ENCODE peak calls at places on chromosome 3, in four cellular contexts. One of them, this sample, is unnamed.
A peak's percentile ranks its signal among the peaks of the same experiment; 100 is the strongest.

GRCh38 chr3:140233702-140234101 is 298.7 kb downstream of the CLSTN2 start:
- DNase-seq in endothelial cell: no peak
- DNase-seq in GM23338: no peak
- DNase-seq in AG10803: no peak
- DNase-seq in this sample: no peak

GRCh38 chr3:183635107-183635430 is 354 bp upstream of the KLHL24 start:
- DNase-seq in endothelial cell: no peak
- DNase-seq in GM23338: peak; percentile 74
- DNase-seq in AG10803: no peak
- DNase-seq in this sample: no peak

GRCh38 chr3:198113219-198114053 is 153.4 kb downstream of the LMLN start:
- DNase-seq in endothelial cell: peak; percentile 22
- DNase-seq in GM23338: peak; percentile 56
- DNase-seq in AG10803: no peak
- DNase-seq in this sample: no peak

GRCh38 chr3:163622384-163622783 is 1455.9 kb downstream of the SI start:
- DNase-seq in endothelial cell: peak; percentile 41
- DNase-seq in GM23338: peak; percentile 81
- DNase-seq in AG10803: no peak
- DNase-seq in this sample: no peak

GRCh38 chr3:160136421-160136820 is 88.8 kb upstream of the C3orf80 start:
- DNase-seq in endothelial cell: no peak
- DNase-seq in GM23338: no peak
- DNase-seq in AG10803: no peak
- DNase-seq in this sample: no peak

GRCh38 chr3:151051533-151051932 is 33.9 kb upstream of the MED12L start:
- DNase-seq in endothelial cell: no peak
- DNase-seq in GM23338: no peak
- DNase-seq in AG10803: no peak
- DNase-seq in this sample: no peak

GRCh38 chr3:33980252-33980651 is 181.8 kb downstream of the PDCD6IP start:
- DNase-seq in endothelial cell: no peak
- DNase-seq in GM23338: peak; percentile 46
- DNase-seq in AG10803: peak; percentile 84
- DNase-seq in this sample: peak; percentile 30

GRCh38 chr3:25448750-25449684 is 21.0 kb downstream of the RARB start:
- DNase-seq in endothelial cell: no peak
- DNase-seq in GM23338: no peak
- DNase-seq in AG10803: peak; percentile 71
- DNase-seq in this sample: peak; percentile 71

GRCh38 chr3:158918008-158918407 is 116.2 kb downstream of the MFSD1 start:
- DNase-seq in endothelial cell: peak; percentile 69
- DNase-seq in GM23338: peak; percentile 82
- DNase-seq in AG10803: peak; percentile 90
- DNase-seq in this sample: peak; percentile 89

GRCh38 chr3:184674626-184675025 is 37.2 kb downstream of the MAGEF1 start:
- DNase-seq in endothelial cell: no peak
- DNase-seq in GM23338: no peak
- DNase-seq in AG10803: no peak
- DNase-seq in this sample: no peak

GRCh38 chr3:33438871-33439270 is 1.3 kb downstream of the UBP1 start:
- DNase-seq in endothelial cell: no peak
- DNase-seq in GM23338: no peak
- DNase-seq in AG10803: peak; percentile 20
- DNase-seq in this sample: no peak

GRCh38 chr3:158508481-158508880 is 62.5 kb upstream of the MLF1 start:
- DNase-seq in endothelial cell: no peak
- DNase-seq in GM23338: no peak
- DNase-seq in AG10803: peak; percentile 5
- DNase-seq in this sample: no peak

GRCh38 chr3:108538083-108538482 is 27.7 kb upstream of the MYH15 start:
- DNase-seq in endothelial cell: no peak
- DNase-seq in GM23338: no peak
- DNase-seq in AG10803: no peak
- DNase-seq in this sample: no peak

GRCh38 chr3:65126527-65127440 is 439.0 kb upstream of the ADAMTS9 start:
- DNase-seq in endothelial cell: no peak
- DNase-seq in GM23338: no peak
- DNase-seq in AG10803: peak; percentile 76
- DNase-seq in this sample: no peak

GRCh38 chr3:174767406-174767805 is 91.7 kb upstream of the NAALADL2 start:
- DNase-seq in endothelial cell: no peak
- DNase-seq in GM23338: no peak
- DNase-seq in AG10803: no peak
- DNase-seq in this sample: no peak

GRCh38 chr3:196559826-196560225 is 8.5 kb downstream of the WDR53 start:
- DNase-seq in endothelial cell: no peak
- DNase-seq in GM23338: no peak
- DNase-seq in AG10803: no peak
- DNase-seq in this sample: no peak

GRCh38 chr3:161271646-161272045 is 50.5 kb downstream of the NMD3 start:
- DNase-seq in endothelial cell: no peak
- DNase-seq in GM23338: no peak
- DNase-seq in AG10803: no peak
- DNase-seq in this sample: no peak

GRCh38 chr3:23479026-23479425 is 275.9 kb downstream of the UBE2E2 start:
- DNase-seq in endothelial cell: no peak
- DNase-seq in GM23338: no peak
- DNase-seq in AG10803: no peak
- DNase-seq in this sample: no peak

GRCh38 chr3:2172561-2173171 is 74.0 kb downstream of the CNTN4 start:
- DNase-seq in endothelial cell: no peak
- DNase-seq in GM23338: no peak
- DNase-seq in AG10803: no peak
- DNase-seq in this sample: no peak

GRCh38 chr3:11549580-11550140 is 94.1 kb downstream of the VGLL4 start:
- DNase-seq in endothelial cell: no peak
- DNase-seq in GM23338: no peak
- DNase-seq in AG10803: peak; percentile 69
- DNase-seq in this sample: no peak

GRCh38 chr3:193665370-193665989 is 72.5 kb downstream of the OPA1 start:
- DNase-seq in endothelial cell: no peak
- DNase-seq in GM23338: peak; percentile 35
- DNase-seq in AG10803: peak; percentile 50
- DNase-seq in this sample: no peak

GRCh38 chr3:141498592-141499223 is 11.9 kb downstream of the RASA2 start:
- DNase-seq in endothelial cell: no peak
- DNase-seq in GM23338: peak; percentile 12
- DNase-seq in AG10803: no peak
- DNase-seq in this sample: no peak

GRCh38 chr3:107217161-107217560 is 160.1 kb upstream of the CCDC54 start:
- DNase-seq in endothelial cell: no peak
- DNase-seq in GM23338: no peak
- DNase-seq in AG10803: peak; percentile 85
- DNase-seq in this sample: peak; percentile 45

GRCh38 chr3:40637891-40638290 is 113.1 kb downstream of the ZNF621 start:
- DNase-seq in endothelial cell: no peak
- DNase-seq in GM23338: no peak
- DNase-seq in AG10803: no peak
- DNase-seq in this sample: no peak

GRCh38 chr3:49277357-49277723 is 308 bp upstream of the C3orf62 start:
- DNase-seq in endothelial cell: no peak
- DNase-seq in GM23338: no peak
- DNase-seq in AG10803: peak; percentile 22
- DNase-seq in this sample: no peak

GRCh38 chr3:35565048-35565447 is 74.3 kb upstream of the ARPP21 start:
- DNase-seq in endothelial cell: no peak
- DNase-seq in GM23338: no peak
- DNase-seq in AG10803: no peak
- DNase-seq in this sample: no peak

GRCh38 chr3:89107461-89108035 is at the start of gene EPHA3:
- DNase-seq in endothelial cell: peak; percentile 65
- DNase-seq in GM23338: peak; percentile 84
- DNase-seq in AG10803: peak; percentile 54
- DNase-seq in this sample: peak; percentile 89

GRCh38 chr3:30614943-30615342 is 8.5 kb downstream of the TGFBR2 start:
- DNase-seq in endothelial cell: no peak
- DNase-seq in GM23338: no peak
- DNase-seq in AG10803: no peak
- DNase-seq in this sample: no peak

GRCh38 chr3:50415813-50416212 is 56.5 kb upstream of the TMEM115 start:
- DNase-seq in endothelial cell: no peak
- DNase-seq in GM23338: no peak
- DNase-seq in AG10803: no peak
- DNase-seq in this sample: no peak

GRCh38 chr3:30169459-30169858 is 436.9 kb upstream of the TGFBR2 start:
- DNase-seq in endothelial cell: no peak
- DNase-seq in GM23338: no peak
- DNase-seq in AG10803: no peak
- DNase-seq in this sample: no peak

GRCh38 chr3:141390747-141391146 is 22.4 kb downstream of the ZBTB38 start:
- DNase-seq in endothelial cell: no peak
- DNase-seq in GM23338: no peak
- DNase-seq in AG10803: no peak
- DNase-seq in this sample: no peak

GRCh38 chr3:15923640-15924405 is 126.0 kb upstream of the ANKRD28 start:
- DNase-seq in endothelial cell: no peak
- DNase-seq in GM23338: no peak
- DNase-seq in AG10803: no peak
- DNase-seq in this sample: no peak

GRCh38 chr3:197736010-197736490 is 654 bp downstream of the RUBCN start:
- DNase-seq in endothelial cell: peak; percentile 13
- DNase-seq in GM23338: peak; percentile 51
- DNase-seq in AG10803: peak; percentile 22
- DNase-seq in this sample: peak; percentile 20

GRCh38 chr3:38644016-38644661 is 5.3 kb downstream of the SCN5A start:
- DNase-seq in endothelial cell: no peak
- DNase-seq in GM23338: no peak
- DNase-seq in AG10803: no peak
- DNase-seq in this sample: no peak

GRCh38 chr3:52780298-52780585 is 2.8 kb downstream of the ITIH1 start:
- DNase-seq in endothelial cell: no peak
- DNase-seq in GM23338: no peak
- DNase-seq in AG10803: no peak
- DNase-seq in this sample: no peak

GRCh38 chr3:88003115-88003755 is 55.6 kb downstream of the CGGBP1 start:
- DNase-seq in endothelial cell: peak; percentile 50
- DNase-seq in GM23338: peak; percentile 76
- DNase-seq in AG10803: peak; percentile 61
- DNase-seq in this sample: peak; percentile 50

GRCh38 chr3:50661321-50661837 is 13.3 kb upstream of the DOCK3 start:
- DNase-seq in endothelial cell: no peak
- DNase-seq in GM23338: no peak
- DNase-seq in AG10803: no peak
- DNase-seq in this sample: no peak

GRCh38 chr3:101325393-101326134 is 5.2 kb upstream of the IMPG2 start:
- DNase-seq in endothelial cell: no peak
- DNase-seq in GM23338: no peak
- DNase-seq in AG10803: no peak
- DNase-seq in this sample: no peak

GRCh38 chr3:134753999-134754742 is 40.9 kb upstream of the EPHB1 start:
- DNase-seq in endothelial cell: no peak
- DNase-seq in GM23338: peak; percentile 25
- DNase-seq in AG10803: peak; percentile 20
- DNase-seq in this sample: no peak
- TF ChIP-seq CTCF in endothelial cell: no peak
- TF ChIP-seq CTCF in GM23338: peak; percentile 33
- TF ChIP-seq CTCF in AG10803: peak; percentile 29
- TF ChIP-seq CTCF in this sample: no peak

GRCh38 chr3:36923523-36923943 is 21.3 kb downstream of the TRANK1 start:
- DNase-seq in endothelial cell: no peak
- DNase-seq in GM23338: peak; percentile 70
- DNase-seq in AG10803: no peak
- DNase-seq in this sample: no peak
- TF ChIP-seq CTCF in endothelial cell: no peak
- TF ChIP-seq CTCF in GM23338: peak; percentile 68
- TF ChIP-seq CTCF in AG10803: peak; percentile 27
- TF ChIP-seq CTCF in this sample: no peak

GRCh38 chr3:149968216-149968615 is 2.5 kb downstream of the PFN2 start:
- DNase-seq in endothelial cell: peak; percentile 9
- DNase-seq in GM23338: peak; percentile 16
- DNase-seq in AG10803: no peak
- DNase-seq in this sample: peak; percentile 37

GRCh38 chr3:149967067-149967685 is 3.5 kb downstream of the PFN2 start:
- DNase-seq in endothelial cell: no peak
- DNase-seq in GM23338: peak; percentile 58
- DNase-seq in AG10803: peak; percentile 61
- DNase-seq in this sample: no peak

GRCh38 chr3:149970716-149971402 is at the start of gene PFN2:
- DNase-seq in endothelial cell: peak; percentile 74
- DNase-seq in GM23338: no peak
- DNase-seq in AG10803: peak; percentile 88
- DNase-seq in this sample: peak; percentile 89

GRCh38 chr3:149969945-149970715 is 565 bp downstream of the PFN2 start:
- DNase-seq in endothelial cell: peak; percentile 85
- DNase-seq in GM23338: peak; percentile 77
- DNase-seq in AG10803: peak; percentile 81
- DNase-seq in this sample: peak; percentile 91

GRCh38 chr3:149969110-149969944 is 1.4 kb downstream of the PFN2 start:
- DNase-seq in endothelial cell: peak; percentile 55
- DNase-seq in GM23338: peak; percentile 94
- DNase-seq in AG10803: peak; percentile 90
- DNase-seq in this sample: peak; percentile 72
- TF ChIP-seq CTCF in endothelial cell: no peak
- TF ChIP-seq CTCF in GM23338: peak; percentile 10
- TF ChIP-seq CTCF in AG10803: peak; percentile 38
- TF ChIP-seq CTCF in this sample: no peak

GRCh38 chr3:120604784-120605183 is 8.6 kb downstream of the NDUFB4 start:
- DNase-seq in endothelial cell: no peak
- DNase-seq in GM23338: peak; percentile 47
- DNase-seq in AG10803: peak; percentile 9
- DNase-seq in this sample: no peak
- TF ChIP-seq CTCF in endothelial cell: no peak
- TF ChIP-seq CTCF in GM23338: no peak
- TF ChIP-seq CTCF in AG10803: no peak
- TF ChIP-seq CTCF in this sample: no peak

GRCh38 chr3:177545964-177546363 is 348.7 kb upstream of the TBL1XR1 start:
- DNase-seq in endothelial cell: no peak
- DNase-seq in GM23338: no peak
- DNase-seq in AG10803: peak; percentile 43
- DNase-seq in this sample: no peak
- TF ChIP-seq CTCF in endothelial cell: no peak
- TF ChIP-seq CTCF in GM23338: no peak
- TF ChIP-seq CTCF in AG10803: no peak
- TF ChIP-seq CTCF in this sample: no peak

GRCh38 chr3:127858477-127858876 is 36.2 kb upstream of the MGLL start:
- DNase-seq in endothelial cell: no peak
- DNase-seq in GM23338: no peak
- DNase-seq in AG10803: no peak
- DNase-seq in this sample: no peak

GRCh38 chr3:127856801-127857200 is 34.5 kb upstream of the MGLL start:
- DNase-seq in endothelial cell: no peak
- DNase-seq in GM23338: no peak
- DNase-seq in AG10803: no peak
- DNase-seq in this sample: no peak

GRCh38 chr3:127859706-127860105 is 37.4 kb upstream of the MGLL start:
- DNase-seq in endothelial cell: no peak
- DNase-seq in GM23338: no peak
- DNase-seq in AG10803: no peak
- DNase-seq in this sample: no peak

GRCh38 chr3:127855246-127855645 is 32.9 kb upstream of the MGLL start:
- DNase-seq in endothelial cell: no peak
- DNase-seq in GM23338: no peak
- DNase-seq in AG10803: no peak
- DNase-seq in this sample: no peak

GRCh38 chr3:127857270-127857801 is 35.0 kb upstream of the MGLL start:
- DNase-seq in endothelial cell: no peak
- DNase-seq in GM23338: no peak
- DNase-seq in AG10803: peak; percentile 13
- DNase-seq in this sample: no peak
- TF ChIP-seq CTCF in endothelial cell: no peak
- TF ChIP-seq CTCF in GM23338: peak; percentile 22
- TF ChIP-seq CTCF in AG10803: peak; percentile 38
- TF ChIP-seq CTCF in this sample: peak; percentile 25